ENCODE peak calls at places on chromosomes 3 and 15, in five cellular contexts. B is fibroblast of lung, J is MM.1S, O is endothelial cell of umbilical vein, Z is lung. D is an unnamed sample.

GRCh38 chr15:59680870-59681269 is 8.2 kb downstream of the BNIP2 start:
- DNase-seq in J (no peak), Z (no peak), O (no peak), B (no peak), D (no peak)

GRCh38 chr3:58323795-58324674 is 8.7 kb upstream of the PXK start:
- DNase-seq in O (peak; percentile 89), B (no peak), J (no peak), Z (no peak), D (peak; percentile 38)

GRCh38 chr3:72152551-72153476 is 367.9 kb upstream of the PROK2 start:
- DNase-seq in J (no peak), B (peak; percentile 88), O (peak; percentile 77), Z (peak; percentile 66), D (peak; percentile 70)

GRCh38 chr3:2099028-2099671 is 484 bp downstream of the CNTN4 start:
- DNase-seq in J (no peak), Z (no peak), O (no peak), B (no peak), D (no peak)

GRCh38 chr3:64143399-64144130 is 81.7 kb downstream of the PRICKLE2 start:
- DNase-seq in O (peak; percentile 84), B (peak; percentile 71), J (no peak), Z (no peak), D (peak; percentile 60)

GRCh38 chr15:46365612-46366011 is 730.8 kb downstream of the SQOR start:
- DNase-seq in J (no peak), B (peak; percentile 73), Z (no peak), O (no peak), D (no peak)

GRCh38 chr3:48695113-48695753 is 9.5 kb upstream of the NCKIPSD start:
- DNase-seq in O (peak; percentile 57), Z (no peak), J (no peak), B (peak; percentile 62), D (peak; percentile 88)

GRCh38 chr3:47817609-47818008 is 14.7 kb downstream of the DHX30 start:
- DNase-seq in O (no peak), J (no peak), B (no peak), Z (no peak), D (no peak)

GRCh38 chr15:63492541-63493077 is 11.8 kb upstream of the USP3 start:
- DNase-seq in O (no peak), J (no peak), Z (no peak), B (peak; percentile 89), D (peak; percentile 77)

GRCh38 chr3:75237041-75237775 is 426.9 kb upstream of the FRG2C start:
- DNase-seq in B (no peak), Z (no peak), O (no peak), J (no peak), D (no peak)

DNA sequence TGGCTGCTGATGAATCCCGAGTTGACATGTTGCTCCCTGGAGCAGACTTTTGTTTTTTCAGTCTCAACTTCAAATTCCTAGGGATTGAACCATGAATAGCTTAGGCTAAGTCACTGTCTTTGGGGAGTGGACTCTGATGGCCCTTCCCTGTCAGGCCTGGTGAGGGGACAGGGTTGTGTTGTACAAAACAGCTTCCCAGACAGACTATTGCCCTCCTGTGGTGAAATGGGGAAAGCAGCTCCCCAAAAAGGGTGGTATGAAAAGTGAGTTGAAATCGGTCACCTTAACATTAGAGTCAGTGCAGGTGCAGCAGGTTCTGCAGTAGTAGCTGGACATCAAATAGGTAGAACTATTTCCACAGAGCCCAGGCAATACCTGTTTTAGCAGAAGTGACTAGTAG is 775.6 kb downstream of the ROBO2 start:
- DNase-seq in J (peak; percentile 27), B (no peak), O (no peak), Z (no peak), D (no peak)
- TF ChIP-seq CTCF in J (peak; percentile 21), B (peak; percentile 21), O (peak; percentile 6), Z (no peak), D (peak; percentile 41)

DNA sequence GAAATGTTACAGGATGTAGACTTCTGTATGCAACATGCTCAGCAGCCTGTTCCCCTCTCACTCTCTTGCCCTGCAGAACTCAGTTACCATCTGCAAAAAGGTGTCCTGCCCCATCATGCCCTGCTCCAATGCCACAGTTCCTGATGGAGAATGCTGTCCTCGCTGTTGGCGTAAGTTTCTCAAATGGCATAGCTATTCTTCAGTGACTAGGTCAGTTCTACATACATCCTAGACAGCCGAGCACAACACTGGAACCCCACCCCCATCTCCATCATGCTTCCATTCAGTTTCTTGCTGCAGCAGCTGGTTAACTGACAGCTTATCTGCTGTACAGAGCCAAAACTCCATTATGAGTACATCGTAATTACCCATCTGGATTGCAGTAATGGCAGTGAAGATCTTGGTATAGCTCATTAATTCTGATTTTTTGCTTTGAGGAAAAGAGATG is 4.5 kb downstream of the THBS1 start:
- DNase-seq in Z (no peak), B (peak; percentile 21), J (no peak), O (peak; percentile 58), D (no peak)
- H3K4me3 ChIP-seq in Z (no peak overlapping the region), B (peak overlapping the region; percentile 96), J (no peak overlapping the region), O (peak overlapping the region; percentile 98), D (no peak overlapping the region)

GRCh38 chr15:76328962-76329361 is 7.6 kb upstream of the ISL2 start:
- DNase-seq in Z (no peak), J (no peak), B (no peak), O (no peak), D (no peak)

GRCh38 chr15:76332796-76333195 is 3.8 kb upstream of the ISL2 start:
- DNase-seq in J (no peak), Z (no peak), B (no peak), O (no peak), D (no peak)

GRCh38 chr15:76328106-76328696 is 8.4 kb upstream of the ISL2 start:
- DNase-seq in O (no peak), B (no peak), Z (no peak), J (no peak), D (no peak)

GRCh38 chr15:76327191-76328105 is 9.1 kb upstream of the ISL2 start:
- DNase-seq in O (no peak), Z (no peak), B (no peak), J (no peak), D (no peak)

DNA sequence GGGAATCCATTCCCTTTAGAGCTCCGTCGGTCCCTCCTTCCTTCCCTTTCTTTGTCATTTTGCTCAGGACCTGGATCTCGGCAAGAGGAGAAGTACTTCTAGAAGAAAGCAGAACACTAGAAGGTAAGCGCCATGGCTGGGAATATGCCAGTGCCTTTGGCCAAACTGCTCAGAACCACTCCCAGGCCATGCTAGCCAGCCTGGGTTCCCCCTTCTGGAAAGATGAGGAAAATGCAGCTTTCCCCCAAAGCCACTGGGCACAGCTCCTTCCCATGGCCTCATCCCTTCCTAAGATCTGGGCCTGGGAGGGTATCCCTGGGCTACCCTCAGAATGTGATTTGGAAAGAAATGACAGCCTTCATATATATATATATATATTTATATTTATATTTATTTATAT is 6.3 kb upstream of the ISL2 start:
- DNase-seq in Z (no peak), O (peak; percentile 57), B (peak; percentile 66), J (no peak), D (peak; percentile 75)
- TF ChIP-seq CTCF in Z (peak; percentile 22), O (peak; percentile 35), B (peak; percentile 59), J (no peak), D (peak; percentile 89)

GRCh38 chr15:80058851-80059785 is at the start of gene ZFAND6:
- DNase-seq in J (peak; percentile 96), O (peak; percentile 93), Z (peak; percentile 95), B (peak; percentile 90), D (peak; percentile 94)

GRCh38 chr15:80058044-80058443 is 1.4 kb upstream of the ZFAND6 start:
- DNase-seq in B (no peak), O (no peak), Z (no peak), J (no peak), D (no peak)

GRCh38 chr15:80066912-80067311 is 7.4 kb downstream of the ZFAND6 start:
- DNase-seq in Z (no peak), B (no peak), O (no peak), J (no peak), D (no peak)

GRCh38 chr15:80059786-80060489 is 462 bp downstream of the ZFAND6 start:
- DNase-seq in B (no peak), Z (peak; percentile 48), O (peak; percentile 58), J (peak; percentile 71), D (peak; percentile 33)

GRCh38 chr15:80061581-80061980 is 2.1 kb downstream of the ZFAND6 start:
- DNase-seq in B (peak; percentile 57), J (no peak), Z (no peak), O (no peak), D (peak; percentile 61)
- H3K4me3 ChIP-seq in B (peak overlapping the region; percentile 86), J (peak overlapping the region; percentile 85), Z (no peak overlapping the region), O (no peak overlapping the region), D (peak overlapping the region; percentile 72)

GRCh38 chr3:55434789-55435188 is 52.3 kb downstream of the WNT5A start:
- DNase-seq in Z (no peak), B (peak; percentile 37), J (peak; percentile 60), O (no peak), D (peak; percentile 59)
- TF ChIP-seq CTCF in Z (no peak), B (peak; percentile 43), J (peak; percentile 79), O (peak; percentile 46), D (peak; percentile 73)